ENCODE peak calls at places on chromosomes 16 and 17, in four cellular contexts. One of them, this sample, is unnamed.

GRCh38 chr17:50507871-50508572 is at the start of gene MYCBPAP:
- DNase-seq in skeletal muscle cell: no peak
- DNase-seq in COR-L47: no peak
- DNase-seq in posterior cingulate gyrus: peak; percentile 81
- DNase-seq in this sample: peak; percentile 48

GRCh38 chr17:44794699-44795413 is 35.2 kb downstream of the GJC1 start:
- DNase-seq in skeletal muscle cell: peak; percentile 49
- DNase-seq in COR-L47: no peak
- DNase-seq in posterior cingulate gyrus: no peak
- DNase-seq in this sample: no peak

GRCh38 chr17:46770439-46770817 is 48.1 kb downstream of the WNT3 start:
- DNase-seq in skeletal muscle cell: no peak
- DNase-seq in COR-L47: no peak
- DNase-seq in posterior cingulate gyrus: no peak
- DNase-seq in this sample: no peak

GRCh38 chr17:68184816-68185436 is 62.9 kb upstream of the AMZ2 start:
- DNase-seq in skeletal muscle cell: no peak
- DNase-seq in COR-L47: no peak
- DNase-seq in posterior cingulate gyrus: no peak
- DNase-seq in this sample: no peak

GRCh38 chr17:39979021-39979660 is 1.5 kb upstream of the PSMD3 start:
- DNase-seq in skeletal muscle cell: peak; percentile 52
- DNase-seq in COR-L47: no peak
- DNase-seq in posterior cingulate gyrus: no peak
- DNase-seq in this sample: no peak

GRCh38 chr16:11528053-11528452 is 58.7 kb downstream of the LITAF start:
- DNase-seq in skeletal muscle cell: no peak
- DNase-seq in COR-L47: no peak
- DNase-seq in posterior cingulate gyrus: no peak
- DNase-seq in this sample: no peak

GRCh38 chr16:63981639-63982038 is 1140.2 kb downstream of the CDH11 start:
- DNase-seq in skeletal muscle cell: no peak
- DNase-seq in COR-L47: no peak
- DNase-seq in posterior cingulate gyrus: no peak
- DNase-seq in this sample: no peak

GRCh38 chr17:33463887-33464286 is 170.8 kb upstream of the ASIC2 start:
- DNase-seq in skeletal muscle cell: peak; percentile 20
- DNase-seq in COR-L47: no peak
- DNase-seq in posterior cingulate gyrus: no peak
- DNase-seq in this sample: no peak

GRCh38 chr16:73154063-73154870 is 106.3 kb upstream of the ZFHX3 start:
- DNase-seq in skeletal muscle cell: no peak
- DNase-seq in COR-L47: no peak
- DNase-seq in posterior cingulate gyrus: peak; percentile 23
- DNase-seq in this sample: no peak

GRCh38 chr17:74840989-74841666 is 18.6 kb downstream of the GRIN2C start:
- DNase-seq in skeletal muscle cell: no peak
- DNase-seq in COR-L47: no peak
- DNase-seq in posterior cingulate gyrus: peak; percentile 52
- DNase-seq in this sample: no peak

GRCh38 chr16:50309527-50310307 is 43.4 kb downstream of the ADCY7 start:
- DNase-seq in skeletal muscle cell: no peak
- DNase-seq in COR-L47: no peak
- DNase-seq in posterior cingulate gyrus: no peak
- DNase-seq in this sample: no peak

GRCh38 chr17:1573932-1574696 is 11.5 kb upstream of the PITPNA start:
- DNase-seq in skeletal muscle cell: no peak
- DNase-seq in COR-L47: peak; percentile 47
- DNase-seq in posterior cingulate gyrus: peak; percentile 73
- DNase-seq in this sample: no peak

GRCh38 chr17:82793974-82794620 is 42.2 kb downstream of the TBCD start:
- DNase-seq in skeletal muscle cell: no peak
- DNase-seq in COR-L47: no peak
- DNase-seq in posterior cingulate gyrus: no peak
- DNase-seq in this sample: peak; percentile 23

GRCh38 chr17:6090253-6090652 is 20.1 kb downstream of the WSCD1 start:
- DNase-seq in skeletal muscle cell: no peak
- DNase-seq in COR-L47: no peak
- DNase-seq in posterior cingulate gyrus: no peak
- DNase-seq in this sample: no peak

GRCh38 chr17:50517504-50518264 is 9.4 kb downstream of the MYCBPAP start:
- DNase-seq in skeletal muscle cell: no peak
- DNase-seq in COR-L47: no peak
- DNase-seq in posterior cingulate gyrus: no peak
- DNase-seq in this sample: no peak

GRCh38 chr17:41004397-41004796 is 4.5 kb downstream of the KRTAP3-1 start:
- DNase-seq in skeletal muscle cell: no peak
- DNase-seq in COR-L47: no peak
- DNase-seq in posterior cingulate gyrus: no peak
- DNase-seq in this sample: no peak

GRCh38 chr16:78746718-78747117 is 647.3 kb downstream of the WWOX start:
- DNase-seq in skeletal muscle cell: no peak
- DNase-seq in COR-L47: no peak
- DNase-seq in posterior cingulate gyrus: no peak
- DNase-seq in this sample: no peak

GRCh38 chr16:19113577-19114358 is at the start of gene ITPRIPL2:
- DNase-seq in skeletal muscle cell: no peak
- DNase-seq in COR-L47: no peak
- DNase-seq in posterior cingulate gyrus: peak; percentile 25
- DNase-seq in this sample: no peak

GRCh38 chr16:53048139-53048915 is 4.4 kb downstream of the CHD9NB start:
- DNase-seq in skeletal muscle cell: no peak
- DNase-seq in COR-L47: no peak
- DNase-seq in posterior cingulate gyrus: no peak
- DNase-seq in this sample: no peak

GRCh38 chr16:2821483-2822157 is 4.6 kb downstream of the PRSS21 start:
- DNase-seq in skeletal muscle cell: no peak
- DNase-seq in COR-L47: no peak
- DNase-seq in posterior cingulate gyrus: no peak
- DNase-seq in this sample: no peak

This sample was measured in NCI-H748 treated with DMSO at 0.1 percent for 48 hours.